ENCODE peak calls at places on chromosome 13, in eight cellular contexts. J is OCI-LY7, I is body of pancreas, P is HFF-Myc, Z is thoracic aorta, O is tibial nerve, S is fibroblast of pulmonary artery, L is AG10803. Y is an unnamed sample.

GRCh38 chr13:101875717-101876393 is 423.4 kb downstream of the ITGBL1 start:
- DNase-seq in J (no peak), I (peak; percentile 14), P (no peak), Z (no peak), O (peak; percentile 23), S (peak; percentile 13), L (peak; percentile 15), Y (no peak)

GRCh38 chr13:67283602-67284001 is 53.5 kb upstream of the PCDH9 start:
- DNase-seq in J (no peak), I (no peak), P (no peak), Z (no peak), O (no peak), S (peak; percentile 74), L (no peak), Y (no peak)

GRCh38 chr13:32881074-32881791 is 135.0 kb upstream of the KL start:
- DNase-seq in J (no peak), I (no peak), P (no peak), Z (no peak), O (no peak), S (peak; percentile 77), L (peak; percentile 85), Y (no peak)

GRCh38 chr13:43425234-43425633 is 361.5 kb downstream of the ENOX1 start:
- DNase-seq in J (no peak), I (no peak), P (no peak), Z (no peak), O (no peak), S (no peak), L (no peak), Y (no peak)

GRCh38 chr13:33543631-33544030 is 258.1 kb upstream of the STARD13 start:
- DNase-seq in J (peak; percentile 39), I (no peak), P (no peak), Z (no peak), O (no peak), S (peak; percentile 14), L (no peak), Y (no peak)

GRCh38 chr13:31786011-31786410 is 46.7 kb downstream of the RXFP2 start:
- DNase-seq in J (no peak), I (no peak), P (no peak), Z (no peak), O (peak; percentile 36), S (peak; percentile 39), L (peak; percentile 77), Y (no peak)

GRCh38 chr13:113902536-113902935 is 38.7 kb upstream of the GAS6 start:
- DNase-seq in J (no peak), I (no peak), P (no peak), Z (no peak), O (no peak), S (peak; percentile 29), L (no peak), Y (no peak)

GRCh38 chr13:23428183-23428528 is 5.3 kb downstream of the SACS start:
- DNase-seq in J (no peak), I (no peak), P (no peak), Z (no peak), O (no peak), S (peak; percentile 59), L (no peak), Y (no peak)

GRCh38 chr13:57314897-57315520 is 148.0 kb downstream of the PRR20E start:
- DNase-seq in J (no peak), I (no peak), P (no peak), Z (no peak), O (no peak), S (no peak), L (no peak), Y (no peak)

GRCh38 chr13:83794627-83795026 is 87.6 kb downstream of the SLITRK1 start:
- DNase-seq in J (no peak), I (no peak), P (no peak), Z (no peak), O (no peak), S (no peak), L (no peak), Y (no peak)

GRCh38 chr13:98557934-98558630 is 18.8 kb downstream of the STK24 start:
- DNase-seq in J (no peak), I (no peak), P (no peak), Z (no peak), O (no peak), S (no peak), L (no peak), Y (no peak)

GRCh38 chr13:98556968-98557591 is 19.8 kb downstream of the STK24 start:
- DNase-seq in J (no peak), I (peak; percentile 55), P (no peak), Z (no peak), O (no peak), S (no peak), L (no peak), Y (no peak)

DNA sequence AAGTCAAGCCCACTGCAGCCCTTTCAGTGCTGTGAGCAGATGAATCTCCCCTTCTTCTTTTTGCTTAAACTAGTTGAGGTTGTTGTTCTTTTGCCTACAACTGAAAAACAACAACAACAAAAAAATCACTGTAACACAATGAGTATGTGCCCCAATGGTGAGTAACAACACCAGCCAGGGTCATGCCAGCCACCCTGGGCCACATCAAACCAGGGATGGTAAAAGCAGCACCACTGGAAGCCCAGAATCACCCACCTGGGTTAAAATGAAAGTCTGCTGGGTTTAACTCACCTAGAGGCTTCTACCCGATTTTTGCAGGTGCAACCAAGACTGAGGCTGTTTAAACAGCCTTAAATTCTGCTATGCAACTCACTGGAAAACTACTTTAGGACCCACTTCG is 20.5 kb downstream of the STK24 start:
- DNase-seq in J (no peak), I (no peak), P (no peak), Z (no peak), O (no peak), S (no peak), L (no peak), Y (no peak)
- H3K4me3 ChIP-seq in J (no peak overlapping the region), I (no peak overlapping the region), P (no peak overlapping the region), Z (no peak overlapping the region), O (no peak overlapping the region), S (no peak overlapping the region), L (no peak overlapping the region), Y (no peak overlapping the region)

DNA sequence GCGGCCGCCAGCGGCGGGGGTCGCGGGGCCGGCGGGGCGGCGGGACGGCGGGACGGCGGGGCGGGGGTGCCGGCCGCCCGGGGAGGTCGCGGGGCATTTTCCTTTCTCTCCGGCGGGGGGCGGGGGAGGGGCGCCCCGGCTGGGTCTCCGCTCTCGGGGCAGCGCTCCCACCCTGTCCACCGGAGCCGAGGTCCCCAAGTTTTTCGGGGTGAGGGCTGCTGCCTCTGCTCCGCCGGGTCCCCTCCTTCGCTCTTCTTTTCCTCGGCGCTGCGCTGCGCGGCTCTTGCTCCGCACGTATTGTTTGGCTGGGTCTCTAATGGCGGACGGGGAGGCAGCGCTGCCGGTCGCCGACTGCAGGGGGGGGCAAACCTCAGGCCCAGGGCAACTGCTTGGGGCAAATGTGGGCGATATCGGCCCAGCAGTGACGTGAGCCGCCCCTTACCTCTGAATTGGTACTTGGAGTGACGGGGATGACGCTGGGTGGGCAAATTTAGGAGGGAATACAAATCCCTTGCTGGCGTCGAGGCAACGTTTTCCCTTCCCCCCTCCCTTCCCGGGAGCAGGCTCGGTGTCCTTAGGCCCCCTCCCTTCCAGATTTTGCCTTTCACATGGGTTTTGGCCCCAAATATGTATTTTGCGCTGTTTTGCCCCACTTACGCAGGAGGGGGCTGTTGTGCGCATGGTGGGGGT is 759 bp downstream of the ZMYM2 start:
- DNase-seq in J (peak; percentile 73), I (peak; percentile 56), P (no peak), Z (peak; percentile 8), O (peak; percentile 34), S (peak; percentile 51), L (peak; percentile 52), Y (no peak)
- TF ChIP-seq CTCF in J (no peak), I (peak; percentile 8), P (no peak), Z (peak; percentile 23), O (no peak), S (no peak), L (peak; percentile 14), Y (peak; percentile 11)

DNA sequence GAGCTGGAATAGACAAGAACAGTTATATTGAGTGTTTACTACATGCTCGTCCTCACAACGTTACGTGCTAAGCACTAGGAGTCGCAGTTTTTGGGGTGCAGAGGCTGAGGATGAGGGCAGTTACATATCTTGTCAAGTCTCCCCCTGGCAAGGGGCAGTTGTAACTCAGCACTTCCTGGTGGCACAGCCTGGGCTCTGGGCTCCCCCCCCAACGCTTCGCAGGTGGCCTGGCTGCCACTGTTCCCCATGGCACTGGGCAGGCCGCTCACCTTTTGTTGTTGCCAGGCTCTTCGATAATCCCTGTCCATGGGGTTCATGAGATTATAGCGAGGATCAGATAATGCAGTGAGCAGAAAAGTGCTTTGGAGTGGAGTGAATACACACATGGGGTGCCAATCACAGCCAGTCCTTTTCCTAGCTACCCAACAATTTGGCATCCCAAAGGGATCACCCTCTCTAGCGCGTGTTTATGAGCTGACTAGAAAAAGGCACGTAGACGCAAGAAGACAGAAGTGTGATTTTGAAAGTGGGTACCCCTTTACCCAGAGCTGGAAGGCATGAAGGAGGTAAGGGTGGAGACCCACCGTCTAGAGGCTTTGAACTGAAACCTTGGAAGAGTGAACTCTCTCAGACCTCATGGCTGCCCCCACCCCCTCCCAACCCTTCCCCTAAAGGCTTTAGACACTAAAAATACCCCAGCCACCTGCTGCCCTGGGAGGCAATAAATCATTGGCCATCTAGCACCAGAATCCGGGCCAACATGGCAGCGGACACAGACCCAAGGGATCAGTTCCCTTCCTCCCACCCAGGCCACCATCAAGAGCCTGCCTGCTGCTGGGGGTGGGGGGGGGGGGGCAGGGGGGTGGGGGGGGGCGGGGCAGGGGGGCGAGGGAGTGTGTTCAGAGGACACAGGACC is 23.7 kb downstream of the ARL11 start:
- DNase-seq in J (no peak), I (no peak), P (no peak), Z (no peak), O (no peak), S (no peak), L (no peak), Y (no peak)
- H3K4me3 ChIP-seq in J (no peak overlapping the region), I (no peak overlapping the region), P (no peak overlapping the region), Z (no peak overlapping the region), O (no peak overlapping the region), S (no peak overlapping the region), L (no peak overlapping the region), Y (no peak overlapping the region)

GRCh38 chr13:100848304-100848703 is 173.7 kb upstream of the TMTC4 start:
- DNase-seq in J (no peak), I (no peak), P (no peak), Z (no peak), O (no peak), S (no peak), L (no peak), Y (no peak)
- TF ChIP-seq CTCF in J (no peak), I (no peak), P (no peak), Z (no peak), O (no peak), S (no peak), L (no peak), Y (no peak)

Y was measured in GM12864.